ENCODE peak calls at places on chromosomes 3 and 15, in five cellular contexts. P is NCI-H1105 treated with DMSO at 0.1 percent for 48 hours; S is activated CD4-positive, alpha-beta T cell treated with anti-CD3 and anti-CD28 coated beads, Interleukin-2, amount 50 U/mL, for 1 hour; G is uterus; K is left cardiac atrium. F is an unnamed sample.

GRCh38 chr15:34665498-34666116 is 82.2 kb upstream of the GOLGA8B start:
- DNase-seq in P (no peak), S (no peak), G (no peak), K (no peak), F (no peak)

GRCh38 chr15:70704166-70704565 is 59.2 kb downstream of the UACA start:
- DNase-seq in P (no peak), S (no peak), G (no peak), K (no peak), F (no peak)

GRCh38 chr3:59680916-59681315 is 631.1 kb upstream of the CFAP20DC start:
- DNase-seq in P (no peak), S (no peak), G (no peak), K (no peak), F (no peak)

GRCh38 chr3:189123595-189124387 is 48.0 kb upstream of the TPRG1 start:
- DNase-seq in P (peak; percentile 98), S (no peak), G (peak; percentile 77), K (peak; percentile 39), F (peak; percentile 19)

GRCh38 chr3:193884011-193884410 is 251.9 kb upstream of the HES1 start:
- DNase-seq in P (no peak), S (no peak), G (no peak), K (no peak), F (no peak)

GRCh38 chr3:50405249-50405648 is 45.9 kb upstream of the TMEM115 start:
- DNase-seq in P (no peak), S (peak; percentile 21), G (no peak), K (no peak), F (no peak)

GRCh38 chr3:50675179-50676030 is 678 bp downstream of the DOCK3 start:
- DNase-seq in P (peak; percentile 29), S (peak; percentile 55), G (peak; percentile 24), K (peak; percentile 47), F (peak; percentile 64)

GRCh38 chr3:107241217-107241616 is 136.0 kb upstream of the CCDC54 start:
- DNase-seq in P (peak; percentile 40), S (no peak), G (peak; percentile 27), K (peak; percentile 37), F (no peak)

GRCh38 chr3:73500321-73500720 is 124.4 kb downstream of the PDZRN3 start:
- DNase-seq in P (no peak), S (no peak), G (no peak), K (no peak), F (no peak)

GRCh38 chr3:30098656-30099454 is 507.5 kb upstream of the TGFBR2 start:
- DNase-seq in P (no peak), S (no peak), G (no peak), K (no peak), F (no peak)

F was measured in psoas muscle.